ENCODE peak calls at places on chromosome 20, in nine cellular contexts. X is body of pancreas; N is lung; O is fibroblast of lung; D is CD8-positive, alpha-beta T cell; K is IMR-90; J is DND-41; Y is lower lobe of right lung; U is GM23248. S is an unnamed sample.

GRCh38 chr20:34355427-34355826 is 7.6 kb upstream of the ITCH start:
- DNase-seq in Y (no peak), U (no peak), X (no peak), J (no peak), N (no peak), D (no peak), O (no peak), K (no peak), S (no peak)

GRCh38 chr20:24507182-24507853 is 37.9 kb downstream of the SYNDIG1 start:
- DNase-seq in K (no peak), J (no peak), O (no peak), Y (no peak), X (no peak), D (no peak), N (no peak), U (no peak), S (no peak)

GRCh38 chr20:840503-840857 is 7.0 kb downstream of the FAM110A start:
- DNase-seq in U (no peak), N (no peak), K (no peak), J (no peak), O (no peak), D (no peak), X (no peak), Y (no peak), S (no peak)

GRCh38 chr20:19964289-19965263 is 52.6 kb upstream of the NAA20 start:
- DNase-seq in K (peak; percentile 97), D (no peak), X (peak; percentile 50), J (no peak), N (peak; percentile 46), O (peak; percentile 86), U (peak; percentile 94), Y (peak; percentile 57), S (no peak)

GRCh38 chr20:44887466-44887865 is 2.0 kb downstream of the YWHAB start:
- DNase-seq in D (no peak), X (no peak), U (no peak), N (no peak), J (no peak), O (no peak), Y (no peak), K (no peak), S (no peak)

GRCh38 chr20:11849976-11850670 is 67.6 kb upstream of the BTBD3 start:
- DNase-seq in Y (no peak), N (no peak), J (no peak), X (no peak), U (peak; percentile 91), O (peak; percentile 84), D (no peak), K (peak; percentile 45), S (no peak)

GRCh38 chr20:57990396-57990987 is 238.0 kb downstream of the ANKRD60 start:
- DNase-seq in K (no peak), J (no peak), Y (no peak), N (no peak), D (no peak), U (peak; percentile 95), O (peak; percentile 87), X (no peak), S (no peak)

GRCh38 chr20:13105864-13106457 is 97.2 kb downstream of the SPTLC3 start:
- DNase-seq in Y (no peak), O (peak; percentile 6), K (peak; percentile 38), X (no peak), N (no peak), D (no peak), J (no peak), U (peak; percentile 64), S (no peak)

GRCh38 chr20:44643596-44644383 is 7.7 kb downstream of the ADA start:
- DNase-seq in K (peak; percentile 80), N (peak; percentile 56), X (peak; percentile 33), Y (peak; percentile 69), D (peak; percentile 30), U (peak; percentile 90), O (peak; percentile 82), J (peak; percentile 63), S (peak; percentile 85)

GRCh38 chr20:38692436-38693411 is 31.6 kb upstream of the SLC32A1 start:
- DNase-seq in N (no peak), J (peak; percentile 80), X (peak; percentile 46), Y (no peak), K (peak; percentile 64), U (peak; percentile 66), D (no peak), O (peak; percentile 56), S (no peak)

GRCh38 chr20:62638680-62639406 is 3.5 kb upstream of the SLCO4A1 start:
- DNase-seq in K (no peak), Y (no peak), D (no peak), J (no peak), X (no peak), N (no peak), U (no peak), O (no peak), S (no peak)

GRCh38 chr20:62641749-62642665 is at the start of gene SLCO4A1:
- DNase-seq in D (peak; percentile 74), N (peak; percentile 49), X (peak; percentile 71), O (peak; percentile 49), Y (peak; percentile 75), U (peak; percentile 65), K (peak; percentile 44), J (peak; percentile 92), S (no peak)

GRCh38 chr20:62642666-62643520 is 590 bp downstream of the SLCO4A1 start:
- DNase-seq in J (peak; percentile 76), Y (no peak), U (peak; percentile 33), D (no peak), K (peak; percentile 4), X (peak; percentile 53), N (no peak), O (peak; percentile 28), S (no peak)

GRCh38 chr20:62639765-62640164 is 2.5 kb upstream of the SLCO4A1 start:
- DNase-seq in N (no peak), K (no peak), U (no peak), X (no peak), O (no peak), D (no peak), J (no peak), Y (no peak), S (no peak)

GRCh38 chr20:62640870-62641748 is 1.2 kb upstream of the SLCO4A1 start:
- DNase-seq in X (no peak), J (no peak), K (no peak), U (no peak), O (no peak), D (no peak), Y (no peak), N (no peak), S (no peak)
- H3K4me3 ChIP-seq in X (no peak overlapping the region), J (no peak overlapping the region), K (no peak overlapping the region), U (no peak overlapping the region), O (no peak overlapping the region), D (peak overlapping the region; percentile 59), Y (peak overlapping the region; percentile 68), N (no peak overlapping the region), S (no peak overlapping the region)

GRCh38 chr20:5081196-5081595 is 38.6 kb downstream of the PCNA start:
- DNase-seq in X (no peak), Y (no peak), O (no peak), U (no peak), N (no peak), D (no peak), K (no peak), J (no peak), S (no peak)

GRCh38 chr20:5074050-5074674 is 45.6 kb downstream of the PCNA start:
- DNase-seq in J (no peak), D (no peak), U (no peak), Y (no peak), X (peak; percentile 18), O (no peak), N (no peak), K (no peak), S (no peak)

GRCh38 chr20:5077761-5078387 is 41.9 kb downstream of the PCNA start:
- DNase-seq in J (no peak), N (no peak), Y (no peak), O (no peak), D (peak; percentile 14), X (no peak), K (no peak), U (peak; percentile 3), S (no peak)

GRCh38 chr20:5080384-5080877 is 39.3 kb downstream of the PCNA start:
- DNase-seq in U (peak; percentile 87), Y (peak; percentile 88), K (peak; percentile 54), J (no peak), O (peak; percentile 27), D (no peak), X (no peak), N (peak; percentile 70), S (peak; percentile 81)

GRCh38 chr20:5078399-5078958 is 41.3 kb downstream of the PCNA start:
- DNase-seq in Y (peak; percentile 83), K (peak; percentile 66), D (peak; percentile 69), J (peak; percentile 87), O (peak; percentile 27), X (no peak), U (peak; percentile 87), N (peak; percentile 74), S (peak; percentile 85)
- H3K27ac ChIP-seq in Y (peak overlapping the region; percentile 87), K (peak overlapping the region; percentile 44), D (peak overlapping the region; percentile 81), J (peak overlapping the region; percentile 94), O (peak overlapping the region; percentile 58), X (no peak overlapping the region), U (peak overlapping the region; percentile 58), N (peak overlapping the region; percentile 93), S (peak overlapping the region; percentile 67)

DNA sequence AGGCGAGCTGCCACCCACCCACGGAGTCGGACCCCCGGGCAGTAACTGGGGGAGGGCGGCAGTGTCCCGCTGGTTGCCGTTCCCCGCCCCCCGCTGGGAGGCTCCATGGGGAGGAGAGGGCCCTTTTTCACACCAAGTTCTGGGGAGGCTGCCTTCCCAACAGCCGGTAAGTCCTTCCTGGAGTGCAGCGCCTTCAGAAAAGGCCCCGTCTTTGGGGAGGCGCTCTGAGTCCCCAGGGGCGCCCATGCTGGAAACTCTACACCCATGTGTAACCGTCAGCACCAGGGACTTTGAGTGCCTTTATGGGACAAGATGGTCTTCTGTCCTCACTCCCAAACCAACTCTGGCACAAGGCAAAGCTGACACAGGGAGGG is 435 bp upstream of the SOX18 start:
- DNase-seq in D (no peak), U (no peak), J (no peak), O (no peak), X (no peak), K (no peak), Y (no peak), N (no peak), S (no peak)
- H3K4me1 ChIP-seq in D (peaks cover 25% of the 10 kb centered on the region), U (peaks cover 3% of the 10 kb centered on the region), J (no peaks in the 10 kb centered on the region), O (no peaks in the 10 kb centered on the region), X (peaks cover 14% of the 10 kb centered on the region), K (no peaks in the 10 kb centered on the region), Y (peaks cover 19% of the 10 kb centered on the region), N (no peaks in the 10 kb centered on the region), S (peaks cover 3% of the 10 kb centered on the region)

DNA sequence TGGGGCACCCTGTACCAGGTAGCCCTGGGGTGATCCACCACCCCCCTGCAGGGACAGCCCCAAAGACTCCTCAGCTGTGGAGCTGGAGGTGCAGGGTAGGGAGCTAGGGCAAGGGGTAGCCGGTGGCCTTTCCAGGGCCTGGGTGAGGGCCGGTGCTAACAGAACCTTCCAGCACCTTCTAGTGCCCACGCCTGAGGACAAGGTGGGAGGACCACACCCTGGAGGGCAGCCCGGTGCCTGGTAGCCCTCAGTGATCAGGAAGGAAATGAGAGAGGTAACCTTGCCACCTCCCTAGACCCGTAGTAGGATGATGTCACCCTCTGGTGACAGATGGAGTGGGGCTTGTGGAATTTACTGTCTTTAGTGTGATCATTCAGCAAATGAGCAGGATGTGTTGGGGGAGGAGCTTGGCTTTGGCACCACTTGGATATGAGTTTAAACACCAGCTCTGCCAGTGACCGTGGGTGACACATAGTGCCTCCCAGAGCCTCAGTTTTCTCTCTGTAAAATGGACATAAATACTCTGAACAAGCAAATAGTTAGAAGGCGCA is 187.7 kb downstream of the NFATC2 start:
- DNase-seq in D (no peak), X (no peak), N (no peak), K (peak; percentile 84), U (peak; percentile 82), Y (no peak), J (no peak), O (peak; percentile 83), S (no peak)
- H3K4me3 ChIP-seq in D (no peak overlapping the region), X (no peak overlapping the region), N (no peak overlapping the region), K (no peak overlapping the region), U (no peak overlapping the region), Y (no peak overlapping the region), J (no peak overlapping the region), O (no peak overlapping the region), S (peak overlapping the region; percentile 1)

GRCh38 chr20:41508335-41508734 is 109.8 kb downstream of the CHD6 start:
- DNase-seq in U (no peak), Y (no peak), K (no peak), O (no peak), X (no peak), N (no peak), J (no peak), D (no peak), S (no peak)
- H3K27ac ChIP-seq in U (no peak overlapping the region), Y (no peak overlapping the region), K (no peak overlapping the region), O (no peak overlapping the region), X (no peak overlapping the region), N (no peak overlapping the region), J (no peak overlapping the region), D (no peak overlapping the region), S (no peak overlapping the region)

S was measured in ascending aorta.